ENCODE peak calls at places on chromosomes 12 and 14, in eight cellular contexts. One of them, this sample, is unnamed.

GRCh38 chr14:31208546-31209424 is 1.2 kb upstream of the HECTD1 start:
- DNase-seq in AG08396: no peak
- DNase-seq in activated CD8-positive, alpha-beta memory T cell treated with anti-CD3 and anti-CD28 coated beads for 1 hour: peak
- DNase-seq in SIG-M5: no peak
- DNase-seq in hepatic stellate cell: no peak
- DNase-seq in cardiac muscle cell: no peak
- DNase-seq in HTR-8/SVneo: no peak
- DNase-seq in H54: no peak
- DNase-seq in this sample: no peak

GRCh38 chr12:108530141-108530540 is 15.1 kb downstream of the FICD start:
- DNase-seq in hepatic stellate cell: no peak
- DNase-seq in cardiac muscle cell: no peak
- DNase-seq in H54: no peak
- DNase-seq in activated CD8-positive, alpha-beta memory T cell treated with anti-CD3 and anti-CD28 coated beads for 1 hour: no peak
- DNase-seq in HTR-8/SVneo: no peak
- DNase-seq in SIG-M5: no peak
- DNase-seq in AG08396: no peak
- DNase-seq in this sample: no peak

GRCh38 chr14:78363008-78363407 is 192.8 kb downstream of the NRXN3 start:
- DNase-seq in activated CD8-positive, alpha-beta memory T cell treated with anti-CD3 and anti-CD28 coated beads for 1 hour: no peak
- DNase-seq in hepatic stellate cell: no peak
- DNase-seq in SIG-M5: no peak
- DNase-seq in HTR-8/SVneo: no peak
- DNase-seq in cardiac muscle cell: no peak
- DNase-seq in H54: no peak
- DNase-seq in AG08396: no peak
- DNase-seq in this sample: no peak

GRCh38 chr12:9649532-9649940 is 20.0 kb upstream of the CLEC2D start:
- DNase-seq in cardiac muscle cell: peak
- DNase-seq in AG08396: no peak
- DNase-seq in activated CD8-positive, alpha-beta memory T cell treated with anti-CD3 and anti-CD28 coated beads for 1 hour: no peak
- DNase-seq in hepatic stellate cell: no peak
- DNase-seq in SIG-M5: no peak
- DNase-seq in HTR-8/SVneo: no peak
- DNase-seq in H54: no peak
- DNase-seq in this sample: peak

GRCh38 chr12:112349440-112349839 is 32.8 kb downstream of the HECTD4 start:
- DNase-seq in SIG-M5: no peak
- DNase-seq in H54: no peak
- DNase-seq in activated CD8-positive, alpha-beta memory T cell treated with anti-CD3 and anti-CD28 coated beads for 1 hour: no peak
- DNase-seq in AG08396: no peak
- DNase-seq in cardiac muscle cell: no peak
- DNase-seq in hepatic stellate cell: no peak
- DNase-seq in HTR-8/SVneo: no peak
- DNase-seq in this sample: no peak

GRCh38 chr14:56061051-56061450 is 57.2 kb upstream of the PELI2 start:
- DNase-seq in SIG-M5: no peak
- DNase-seq in cardiac muscle cell: no peak
- DNase-seq in activated CD8-positive, alpha-beta memory T cell treated with anti-CD3 and anti-CD28 coated beads for 1 hour: no peak
- DNase-seq in H54: no peak
- DNase-seq in AG08396: no peak
- DNase-seq in HTR-8/SVneo: no peak
- DNase-seq in hepatic stellate cell: no peak
- DNase-seq in this sample: no peak

GRCh38 chr12:2302711-2303255 is 250.0 kb downstream of the CACNA1C start:
- DNase-seq in H54: no peak
- DNase-seq in activated CD8-positive, alpha-beta memory T cell treated with anti-CD3 and anti-CD28 coated beads for 1 hour: no peak
- DNase-seq in hepatic stellate cell: no peak
- DNase-seq in AG08396: no peak
- DNase-seq in SIG-M5: no peak
- DNase-seq in HTR-8/SVneo: no peak
- DNase-seq in cardiac muscle cell: no peak
- DNase-seq in this sample: no peak

GRCh38 chr14:85762523-85762922 is 232.6 kb downstream of the FLRT2 start:
- DNase-seq in AG08396: no peak
- DNase-seq in SIG-M5: no peak
- DNase-seq in hepatic stellate cell: no peak
- DNase-seq in H54: no peak
- DNase-seq in cardiac muscle cell: no peak
- DNase-seq in activated CD8-positive, alpha-beta memory T cell treated with anti-CD3 and anti-CD28 coated beads for 1 hour: no peak
- DNase-seq in HTR-8/SVneo: no peak
- DNase-seq in this sample: no peak

GRCh38 chr12:76033116-76034001 is 1.8 kb upstream of the PHLDA1 start:
- DNase-seq in H54: no peak
- DNase-seq in SIG-M5: no peak
- DNase-seq in activated CD8-positive, alpha-beta memory T cell treated with anti-CD3 and anti-CD28 coated beads for 1 hour: no peak
- DNase-seq in cardiac muscle cell: no peak
- DNase-seq in HTR-8/SVneo: no peak
- DNase-seq in AG08396: no peak
- DNase-seq in hepatic stellate cell: no peak
- DNase-seq in this sample: no peak

GRCh38 chr14:69350892-69351291 is 47.2 kb downstream of the ERH start:
- DNase-seq in SIG-M5: no peak
- DNase-seq in cardiac muscle cell: no peak
- DNase-seq in HTR-8/SVneo: no peak
- DNase-seq in hepatic stellate cell: no peak
- DNase-seq in H54: no peak
- DNase-seq in activated CD8-positive, alpha-beta memory T cell treated with anti-CD3 and anti-CD28 coated beads for 1 hour: no peak
- DNase-seq in AG08396: no peak
- DNase-seq in this sample: no peak